ENCODE peak calls at places on chromosomes 1 and 21, in five cellular contexts. H, A, V, R and X are unnamed samples. For H3K9me3, the result is how much of the 10 kb centered on the place peaks cover.

GRCh38 chr1:51000651-51001050 is 30.6 kb downstream of the CDKN2C start:
- DNase-seq in A (no peak), H (no peak), R (no peak), V (no peak), X (no peak)

GRCh38 chr1:39132505-39133339 is 71.8 kb upstream of the MACF1 start:
- DNase-seq in V (peak), R (peak), A (no peak), H (no peak), X (peak)

GRCh38 chr1:185156321-185156853 is 366 bp downstream of the TRMT1L start:
- DNase-seq in H (no peak), R (peak), V (no peak), A (no peak), X (no peak)

GRCh38 chr21:34545079-34545884 is 33.3 kb upstream of the KCNE1 start:
- DNase-seq in R (peak), V (peak), A (no peak), H (no peak), X (peak)

GRCh38 chr1:33880298-33880697 is 16.4 kb downstream of the HMGB4 start:
- DNase-seq in H (no peak), V (no peak), R (no peak), A (no peak), X (no peak)

GRCh38 chr1:165306543-165307434 is 49.7 kb downstream of the LMX1A start:
- DNase-seq in A (no peak), H (no peak), V (no peak), R (no peak), X (no peak)

GRCh38 chr1:60130703-60131102 is 57.1 kb upstream of the C1orf87 start:
- DNase-seq in V (no peak), H (no peak), R (no peak), A (no peak), X (no peak)

GRCh38 chr1:162972768-162973167 is 96.4 kb upstream of the RGS4 start:
- DNase-seq in V (no peak), A (no peak), H (no peak), R (no peak), X (no peak)

GRCh38 chr1:9466780-9467755 is 72.2 kb upstream of the SLC25A33 start:
- DNase-seq in A (no peak), R (no peak), H (no peak), V (peak), X (no peak)

GRCh38 chr1:175514309-175515001 is 228.9 kb downstream of the TNR start:
- DNase-seq in R (no peak), V (no peak), A (no peak), H (no peak), X (no peak)

GRCh38 chr1:180252638-180253536 is 22.8 kb downstream of the LHX4 start:
- DNase-seq in A (peak), H (peak), V (peak), R (peak), X (peak)

GRCh38 chr1:179002552-179003345 is 22.9 kb upstream of the FAM20B start:
- DNase-seq in R (peak), A (no peak), V (peak), H (peak), X (peak)

GRCh38 chr1:152967201-152967600 is 3.2 kb upstream of the SPRR4 start:
- DNase-seq in H (no peak), A (no peak), R (no peak), V (no peak), X (no peak)

GRCh38 chr1:84742653-84743052 is 52.4 kb upstream of the SSX2IP start:
- DNase-seq in R (no peak), A (no peak), H (no peak), V (no peak), X (no peak)

GRCh38 chr1:23581219-23581618 is 21.9 kb upstream of the ID3 start:
- DNase-seq in H (no peak), R (no peak), A (no peak), V (no peak), X (peak)

GRCh38 chr1:40915581-40915980 is 53.4 kb upstream of the CITED4 start:
- DNase-seq in R (no peak), H (no peak), V (no peak), A (no peak), X (no peak)

GRCh38 chr1:168235548-168235885 is 9.7 kb downstream of the SFT2D2 start:
- DNase-seq in H (no peak), R (no peak), V (no peak), A (no peak), X (no peak)

GRCh38 chr1:113976609-113977278 is 2.5 kb upstream of the OLFML3 start:
- DNase-seq in H (no peak), A (no peak), R (peak), V (no peak), X (no peak)

GRCh38 chr1:111976332-111976731 is 13.1 kb downstream of the KCND3 start:
- DNase-seq in H (no peak), V (no peak), A (no peak), R (no peak), X (no peak)

GRCh38 chr1:150976879-150977694 is 2.5 kb upstream of the CERS2 start:
- DNase-seq in A (peak), H (peak), V (peak), R (peak), X (peak)

GRCh38 chr1:21702780-21703179 is 33.6 kb upstream of the RAP1GAP start:
- DNase-seq in R (no peak), V (no peak), H (no peak), A (no peak), X (no peak)

GRCh38 chr1:156727914-156728598 is at the start of gene METTL25B:
- DNase-seq in A (no peak), V (peak), H (no peak), R (peak), X (peak)

GRCh38 chr21:44525431-44526095 is 14.4 kb downstream of the KRTAP10-1 start:
- DNase-seq in V (peak), H (no peak), R (no peak), A (no peak), X (no peak)

GRCh38 chr1:14302025-14302424 is 296.5 kb upstream of the KAZN start:
- DNase-seq in R (no peak), V (no peak), H (no peak), A (no peak), X (no peak)

GRCh38 chr1:81841795-81842194 is 41.1 kb downstream of the ADGRL2 start:
- DNase-seq in R (no peak), H (no peak), A (no peak), V (no peak), X (no peak)

GRCh38 chr1:41661428-41662060 is 177.1 kb upstream of the EDN2 start:
- DNase-seq in H (peak), R (no peak), A (no peak), V (no peak), X (peak)

GRCh38 chr1:205907794-205908193 is 35.5 kb downstream of the SLC26A9 start:
- DNase-seq in A (no peak), V (no peak), H (no peak), R (no peak), X (no peak)

GRCh38 chr21:35511298-35512162 is 462.4 kb upstream of the RUNX1 start:
- DNase-seq in V (no peak), R (no peak), H (no peak), A (no peak), X (no peak)

GRCh38 chr1:155834296-155834926 is 22.6 kb downstream of the GON4L start:
- DNase-seq in H (no peak), A (no peak), V (no peak), R (no peak), X (no peak)

GRCh38 chr1:238052496-238053266 is 162.0 kb upstream of the ZP4 start:
- DNase-seq in A (peak), H (no peak), R (no peak), V (no peak), X (no peak)

GRCh38 chr1:227846265-227846858 is 30.9 kb downstream of the PRSS38 start:
- DNase-seq in A (no peak), R (no peak), H (no peak), V (no peak), X (no peak)

DNA sequence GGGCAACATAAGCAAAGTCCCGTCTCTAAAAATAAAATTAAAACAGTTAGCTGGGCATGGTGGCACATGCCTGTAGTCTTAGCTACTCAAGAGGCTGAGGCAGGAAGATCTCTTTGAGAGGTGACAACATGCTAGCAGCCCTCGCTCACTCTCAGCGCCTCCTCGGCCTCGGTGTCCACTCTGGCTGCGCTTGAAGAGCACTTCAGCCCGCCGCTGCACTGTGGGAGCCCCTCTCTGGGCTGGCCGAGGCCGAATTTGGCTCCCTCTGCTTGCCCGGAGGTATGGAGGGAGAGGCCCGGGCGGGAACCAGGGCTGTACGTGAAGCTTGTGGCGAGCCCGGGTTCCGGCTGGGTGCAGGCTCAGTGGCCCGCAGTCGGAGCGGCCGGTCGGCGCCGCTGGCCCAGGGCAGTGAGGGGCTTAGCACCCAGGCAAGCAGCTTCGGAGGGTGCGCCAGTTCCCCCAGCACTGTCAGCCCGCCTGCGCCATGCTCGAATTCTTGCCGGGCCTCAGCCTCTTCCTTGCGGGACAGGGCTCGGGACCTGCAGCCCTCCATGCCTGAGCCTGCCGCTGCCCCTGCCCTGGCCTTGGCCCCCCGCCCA is 138.3 kb downstream of the MAP3K21 start:
- DNase-seq in H (no peak), A (no peak), R (no peak), V (no peak), X (no peak)
- H3K9me3 ChIP-seq in H (under half), A (under half), R (under half), V (under half), X (under half)

GRCh38 chr1:93614550-93615200 is 67.0 kb downstream of the BCAR3 start:
- DNase-seq in R (no peak), A (no peak), V (no peak), H (no peak), X (no peak)

GRCh38 chr1:93616996-93617669 is 64.5 kb downstream of the BCAR3 start:
- DNase-seq in V (no peak), R (no peak), H (peak), A (no peak), X (peak)

GRCh38 chr1:93616221-93616995 is 65.2 kb downstream of the BCAR3 start:
- DNase-seq in R (peak), V (no peak), H (no peak), A (no peak), X (no peak)

GRCh38 chr1:93613895-93614294 is 67.7 kb downstream of the BCAR3 start:
- DNase-seq in A (no peak), H (no peak), R (no peak), V (no peak), X (no peak)

DNA sequence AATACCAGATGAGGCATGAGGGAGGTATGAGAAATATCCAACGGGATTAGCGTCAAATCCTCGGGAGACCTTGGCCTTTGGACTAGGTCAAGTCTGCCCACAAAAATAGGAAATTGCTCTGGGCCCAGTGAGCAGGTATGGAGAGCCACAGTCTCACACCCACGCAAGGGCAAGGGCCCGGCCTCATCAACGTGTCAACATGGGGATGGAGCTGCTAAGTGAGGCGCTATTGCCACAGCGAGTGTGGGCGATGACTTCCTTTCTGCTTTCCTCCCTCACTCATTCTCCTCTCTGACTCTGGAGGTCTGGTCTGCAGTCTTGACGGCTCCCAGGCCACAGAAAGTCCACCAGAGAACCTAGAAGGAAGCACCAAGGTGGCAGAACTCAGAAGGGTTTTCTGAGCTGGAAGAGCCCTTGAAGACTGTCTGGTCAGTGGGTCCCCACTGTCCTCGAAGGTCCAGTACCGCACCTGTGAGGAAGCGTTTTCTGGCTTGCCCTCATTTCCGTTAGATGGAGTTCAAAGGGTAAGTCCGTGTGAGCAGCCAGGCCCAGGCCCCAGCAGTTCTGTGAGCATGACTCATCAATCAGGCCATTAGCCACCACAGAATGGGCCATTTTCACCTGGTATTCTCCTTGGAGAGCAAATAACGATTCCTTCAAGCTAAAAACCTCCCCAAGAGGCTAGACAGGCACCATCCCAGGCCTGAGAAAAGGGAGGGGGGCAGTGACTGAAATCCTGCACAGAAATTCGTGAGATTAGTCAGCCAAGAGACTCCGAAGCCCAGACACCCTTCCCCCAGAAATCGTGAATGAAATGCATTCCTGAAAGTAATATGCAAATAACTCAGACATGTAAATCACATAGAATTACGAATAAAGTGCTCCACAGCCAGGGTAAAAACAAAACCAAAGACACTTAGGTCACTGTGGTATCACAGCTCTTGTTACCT is 66.2 kb downstream of the BCAR3 start:
- DNase-seq in H (no peak), V (no peak), A (no peak), R (peak), X (no peak)
- H3K4me3 ChIP-seq in H (no peak), V (no peak), A (no peak), R (peak), X (no peak)

DNA sequence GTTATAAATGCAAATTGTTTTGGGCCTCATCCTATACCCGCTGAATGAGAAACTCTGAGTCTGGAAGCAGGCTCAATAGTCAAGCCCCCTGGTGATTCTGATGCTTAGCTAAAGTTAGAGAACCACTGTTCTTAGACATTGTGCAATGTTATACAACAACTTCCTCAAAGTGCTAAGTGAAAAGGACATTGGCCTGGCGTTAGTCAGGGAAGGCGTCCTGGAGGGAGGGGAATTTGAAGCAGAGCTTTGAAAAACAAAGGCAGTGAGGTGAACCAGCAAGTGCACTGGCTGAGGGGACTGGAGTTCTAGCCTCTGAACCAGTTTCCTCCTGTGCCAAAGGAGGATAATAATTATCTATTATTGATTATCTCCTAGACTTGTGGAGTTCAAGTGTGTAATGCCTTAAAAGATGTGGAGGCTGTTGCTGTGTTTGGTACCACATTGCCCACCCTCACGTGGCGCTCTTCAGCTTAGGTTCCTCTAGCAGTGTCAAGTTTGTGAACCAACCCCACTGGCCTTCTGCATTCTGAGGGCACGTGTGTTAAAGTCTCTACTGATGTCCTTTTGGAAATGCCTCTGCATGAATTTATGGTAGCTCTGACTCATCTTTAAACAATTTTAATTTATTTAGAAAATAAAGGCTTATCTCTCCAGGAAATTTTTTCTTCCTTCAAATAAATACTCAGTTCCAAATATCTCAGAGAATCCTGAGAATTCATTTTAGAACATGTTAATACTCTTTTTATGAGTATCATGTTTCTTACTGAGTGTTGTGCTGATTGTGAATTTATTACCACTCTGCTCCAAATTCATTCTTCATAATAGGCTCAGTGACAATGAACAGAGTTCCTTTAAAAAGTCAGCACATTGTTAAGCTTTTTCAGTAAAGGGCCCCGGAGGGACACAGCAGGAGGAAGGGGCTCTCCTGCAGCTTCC is 5.3 kb downstream of the CD1D start:
- DNase-seq in H (no peak), A (no peak), R (no peak), V (no peak), X (no peak)
- H3K9me3 ChIP-seq in H (under half), A (under half), R (under half), V (under half), X (under half)

GRCh38 chr1:62307516-62308492 is 11.4 kb downstream of the KANK4 start:
- DNase-seq in R (no peak), V (no peak), H (no peak), A (no peak), X (no peak)

GRCh38 chr1:62314951-62315350 is 4.3 kb downstream of the KANK4 start:
- DNase-seq in V (no peak), A (no peak), R (no peak), H (no peak), X (no peak)

GRCh38 chr1:62312698-62313097 is 6.5 kb downstream of the KANK4 start:
- DNase-seq in R (no peak), H (no peak), V (no peak), A (no peak), X (no peak)

GRCh38 chr1:62309906-62310305 is 9.3 kb downstream of the KANK4 start:
- DNase-seq in V (no peak), H (no peak), R (no peak), A (no peak), X (no peak)

GRCh38 chr1:62311473-62311943 is 7.7 kb downstream of the KANK4 start:
- DNase-seq in V (no peak), H (no peak), A (no peak), R (no peak), X (no peak)
- H3K4me3 ChIP-seq in V (no peak), H (no peak), A (no peak), R (no peak), X (no peak)

DNA sequence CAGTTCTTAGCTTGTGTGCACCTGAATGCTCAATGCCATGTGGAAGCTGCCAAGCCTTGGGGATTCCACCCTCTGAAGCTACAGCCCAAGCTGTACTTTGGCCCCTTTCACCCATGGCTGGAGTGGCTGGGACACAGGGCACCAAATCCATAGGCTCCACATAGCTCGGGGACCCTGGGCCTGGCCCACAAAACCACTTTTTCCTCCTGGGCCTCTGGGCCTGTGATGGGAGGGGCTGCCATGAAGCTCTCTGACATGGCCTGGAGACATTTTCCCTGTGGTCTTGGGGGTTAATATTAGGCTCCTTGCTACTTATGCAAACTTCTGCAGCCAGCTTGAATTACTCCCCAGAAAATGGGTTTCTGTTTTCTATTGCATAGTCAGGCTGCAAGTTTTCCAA is 579.9 kb downstream of the MATN1 start:
- DNase-seq in V (no peak), H (no peak), R (no peak), A (no peak), X (no peak)
- H3K9me3 ChIP-seq in V (under half), H (under half), R (under half), A (under half), X (under half)

GRCh38 chr1:30745156-30745833 is 12.3 kb downstream of the LAPTM5 start:
- DNase-seq in R (no peak), A (no peak), V (no peak), H (no peak), X (no peak)
- H3K4me3 ChIP-seq in R (no peak), A (no peak), V (no peak), H (no peak), X (peak)

DNA sequence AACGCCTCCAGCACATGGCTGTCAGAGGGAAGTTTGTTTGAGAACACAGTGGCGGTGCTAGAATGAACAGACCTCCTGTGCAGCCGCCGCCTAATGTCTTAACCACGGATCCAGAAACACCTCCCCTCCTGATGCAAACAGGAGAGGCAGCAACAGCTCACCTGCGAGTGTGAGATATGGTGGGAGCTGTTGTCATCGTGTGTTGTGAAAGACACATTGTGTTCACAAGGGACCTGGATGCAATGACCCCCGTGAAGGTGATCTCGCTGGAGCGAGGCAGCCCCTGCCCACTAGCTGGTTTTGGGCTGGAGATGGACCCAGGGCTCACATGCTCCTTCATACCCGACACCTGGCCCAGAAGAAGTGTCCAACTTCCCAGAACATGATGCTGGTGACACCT is 315.3 kb upstream of the C1orf174 start:
- DNase-seq in R (no peak), V (no peak), H (no peak), A (no peak), X (no peak)
- H3K9me3 ChIP-seq in R (under half), V (under half), H (under half), A (under half), X (under half)

GRCh38 chr1:224113918-224114786 is at the start of gene FBXO28:
- DNase-seq in A (peak), V (peak), H (peak), R (peak), X (peak)

GRCh38 chr1:224109981-224110380 is 3.9 kb upstream of the FBXO28 start:
- DNase-seq in V (no peak), R (no peak), A (no peak), H (no peak), X (no peak)

GRCh38 chr1:224114787-224115175 is 870 bp downstream of the FBXO28 start:
- DNase-seq in R (no peak), V (no peak), A (no peak), H (no peak), X (no peak)

GRCh38 chr1:224113545-224113917 is 380 bp upstream of the FBXO28 start:
- DNase-seq in A (no peak), H (no peak), V (no peak), R (no peak), X (no peak)

GRCh38 chr1:224113005-224113404 is 906 bp upstream of the FBXO28 start:
- DNase-seq in V (no peak), A (no peak), H (no peak), R (no peak), X (no peak)
- H3K4me3 ChIP-seq in V (no peak), A (no peak), H (no peak), R (no peak), X (no peak)